ENCODE peak calls at places on chromosomes 3 and 15, in seven cellular contexts. R, J, T, I, L, V and N are unnamed samples.

GRCh38 chr3:57793737-57794187 is 37.7 kb downstream of the SLMAP start:
- ATAC-seq in R (peak), V (no peak), I (no peak), T (no peak), L (peak), J (no peak), N (no peak)

GRCh38 chr3:59733041-59733809 is 683.4 kb upstream of the CFAP20DC start:
- ATAC-seq in I (no peak), V (no peak), J (no peak), L (no peak), R (no peak), T (no peak), N (no peak)

GRCh38 chr15:48796930-48797329 is 13.9 kb downstream of the CEP152 start:
- ATAC-seq in T (peak), L (peak), R (no peak), V (no peak), J (peak), I (peak), N (no peak)

GRCh38 chr15:39391230-39391629 is 189.6 kb upstream of the THBS1 start:
- ATAC-seq in V (no peak), I (no peak), L (no peak), J (no peak), R (no peak), T (no peak), N (no peak)

GRCh38 chr3:85950435-85950834 is 991.6 kb downstream of the CADM2 start:
- ATAC-seq in L (no peak), R (no peak), I (no peak), V (no peak), T (no peak), J (no peak), N (no peak)

GRCh38 chr15:88563638-88564037 is 17.2 kb upstream of the DET1 start:
- ATAC-seq in J (no peak), L (no peak), I (no peak), T (no peak), V (no peak), R (no peak), N (no peak)

GRCh38 chr15:31347067-31347975 is 20.7 kb downstream of the KLF13 start:
- ATAC-seq in R (no peak), J (no peak), L (no peak), I (peak), V (no peak), T (peak), N (no peak)

GRCh38 chr15:90915808-90916440 is 12.8 kb downstream of the MAN2A2 start:
- ATAC-seq in R (no peak), J (peak), I (no peak), V (peak), T (peak), L (no peak), N (no peak)

GRCh38 chr3:138371070-138371950 is 22.9 kb downstream of the MRAS start:
- ATAC-seq in V (no peak), I (no peak), T (peak), J (peak), L (peak), R (no peak), N (no peak)

GRCh38 chr3:169658311-169658931 is 5.1 kb downstream of the MECOM start:
- ATAC-seq in I (no peak), T (no peak), L (no peak), J (no peak), V (no peak), R (no peak), N (no peak)

GRCh38 chr3:5013021-5013906 is 34.0 kb downstream of the BHLHE40 start:
- ATAC-seq in J (peak), L (peak), R (peak), T (peak), V (peak), I (no peak), N (no peak)

GRCh38 chr15:40029979-40030893 is 8.7 kb downstream of the SRP14 start:
- ATAC-seq in I (no peak), J (peak), L (peak), V (peak), R (peak), T (peak), N (no peak)

GRCh38 chr3:23566499-23566898 is 239.3 kb upstream of the UBE2E1 start:
- ATAC-seq in L (peak), I (no peak), R (no peak), V (no peak), J (no peak), T (no peak), N (no peak)

GRCh38 chr3:11569156-11569741 is 74.5 kb downstream of the VGLL4 start:
- ATAC-seq in I (no peak), V (no peak), R (peak), T (no peak), L (no peak), J (no peak), N (no peak)

GRCh38 chr3:3699407-3699806 is 99.8 kb upstream of the LRRN1 start:
- ATAC-seq in I (no peak), V (no peak), J (no peak), R (no peak), T (no peak), L (no peak), N (no peak)

GRCh38 chr3:119279101-119279554 is 15.1 kb upstream of the ARHGAP31 start:
- ATAC-seq in L (no peak), V (peak), T (peak), R (peak), I (no peak), J (peak), N (peak)

GRCh38 chr15:68601206-68602197 is 22.7 kb downstream of the CORO2B start:
- ATAC-seq in R (no peak), J (no peak), T (no peak), V (peak), L (no peak), I (no peak), N (peak)

GRCh38 chr15:100338971-100339444 is 2.8 kb downstream of the ADAMTS17 start:
- ATAC-seq in T (peak), R (peak), I (peak), V (peak), L (peak), J (peak), N (peak)

GRCh38 chr3:171566803-171567422 is 106.7 kb upstream of the TNIK start:
- ATAC-seq in T (peak), I (peak), R (peak), L (peak), V (no peak), J (peak), N (no peak)
- H3K4me3 ChIP-seq in T (no peak), I (no peak), R (no peak), L (no peak), V (no peak), J (no peak), N (no peak)

GRCh38 chr15:81008312-81008711 is 7.6 kb downstream of the TLNRD1 start:
- ATAC-seq in J (no peak), V (no peak), I (no peak), R (peak), T (no peak), L (peak), N (no peak)
- H3K27ac ChIP-seq in J (no peak), V (no peak), I (no peak), R (no peak), T (no peak), L (no peak), N (no peak)

DNA sequence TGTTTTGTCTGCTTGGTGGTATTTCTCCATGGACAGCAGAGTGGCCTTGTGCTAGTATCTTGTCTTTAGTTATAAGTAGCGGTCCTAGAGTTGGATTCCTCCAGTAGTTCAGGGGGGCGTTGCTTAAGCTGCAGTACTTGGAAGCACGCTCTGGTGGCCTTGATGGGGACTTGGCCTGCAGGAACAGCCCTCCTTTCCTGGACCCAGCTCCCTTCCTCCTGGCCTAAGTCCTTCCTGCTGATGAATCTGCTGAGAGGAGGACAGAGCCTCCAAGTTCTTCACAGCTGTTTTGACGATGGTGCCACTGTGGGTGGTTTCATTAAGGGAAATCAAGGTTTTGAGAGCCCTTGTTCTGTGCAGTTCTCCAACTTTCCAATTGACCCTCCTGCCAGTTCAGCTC is 38.6 kb upstream of the SEC22A start:
- ATAC-seq in L (no peak), V (no peak), T (no peak), R (no peak), J (no peak), I (no peak), N (no peak)
- H3K4me3 ChIP-seq in L (no peak), V (no peak), T (no peak), R (no peak), J (no peak), I (no peak), N (no peak)

GRCh38 chr15:66725468-66725785 is 23.4 kb downstream of the SMAD6 start:
- ATAC-seq in T (no peak), V (no peak), L (no peak), R (no peak), J (no peak), I (no peak), N (no peak)

GRCh38 chr15:66729339-66729951 is 27.4 kb downstream of the SMAD6 start:
- ATAC-seq in J (peak), R (no peak), T (peak), L (no peak), V (no peak), I (no peak), N (peak)

GRCh38 chr15:66734961-66735908 is 33.2 kb downstream of the SMAD6 start:
- ATAC-seq in J (no peak), L (no peak), T (no peak), I (no peak), R (no peak), V (peak), N (no peak)

GRCh38 chr15:66733976-66734375 is 31.9 kb downstream of the SMAD6 start:
- ATAC-seq in J (no peak), R (no peak), V (no peak), L (no peak), T (no peak), I (no peak), N (peak)

DNA sequence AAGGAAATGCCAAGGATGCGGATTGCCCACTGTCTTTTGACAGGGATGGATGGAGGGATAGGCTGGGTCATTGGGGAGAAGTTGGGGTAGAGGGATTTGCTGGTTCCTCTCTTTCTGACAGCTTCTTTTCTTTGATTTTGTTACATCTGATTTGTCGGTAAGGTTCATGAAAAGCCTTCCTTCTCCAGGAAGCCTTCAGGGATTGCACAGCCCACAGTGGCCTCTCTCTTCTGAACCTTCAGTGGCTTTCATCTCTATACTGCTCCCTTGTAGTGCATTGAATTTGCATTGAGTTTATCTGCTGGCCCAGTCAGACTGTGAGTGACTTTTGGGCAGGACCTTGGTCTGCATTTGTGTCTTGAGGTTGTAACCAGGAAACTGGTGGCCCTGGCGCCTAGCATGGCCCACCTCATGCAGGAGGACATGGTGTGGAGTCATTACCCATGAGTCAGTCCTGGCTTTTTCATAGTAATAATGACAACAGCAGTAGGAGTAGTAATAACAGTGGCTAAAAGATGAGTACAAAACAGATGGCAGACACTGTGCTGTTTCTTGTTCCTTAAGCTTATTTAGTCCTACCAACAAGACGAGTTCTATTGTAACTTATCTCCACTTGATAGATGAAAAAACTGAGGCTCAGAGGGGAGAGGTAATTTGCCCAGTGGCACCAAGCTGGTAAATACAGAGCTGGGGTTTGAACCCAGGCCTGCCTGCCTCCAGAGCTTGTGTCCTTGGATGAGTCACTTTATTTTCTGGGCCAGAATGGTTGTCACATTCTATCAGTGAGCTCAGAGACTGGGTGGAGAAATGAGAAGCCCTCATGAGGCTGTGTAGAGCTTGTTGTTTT is 28.4 kb downstream of the SMAD6 start:
- ATAC-seq in V (no peak), I (no peak), L (peak), T (no peak), R (peak), J (no peak), N (no peak)
- H3K27ac ChIP-seq in V (no peak), I (no peak), L (no peak), T (no peak), R (peak), J (no peak), N (no peak)

GRCh38 chr3:55489804-55490132 is 2.7 kb upstream of the WNT5A start:
- ATAC-seq in L (no peak), T (no peak), J (no peak), I (no peak), R (no peak), V (no peak), N (no peak)
- H3K4me3 ChIP-seq in L (no peak), T (peak), J (peak), I (no peak), R (no peak), V (no peak), N (no peak)